ENCODE peak calls at places on chromosomes 2 and 18, in four cellular contexts. One of them, this sample, is unnamed.
A peak's percentile ranks its signal among the peaks of the same experiment; 100 is the strongest.

GRCh38 chr18:50142441-50143120 is 52.4 kb downstream of the MYO5B start:
- DNase-seq in thyroid gland: no peak
- DNase-seq in fibroblast of lung: no peak
- DNase-seq in OCI-LY7: no peak
- DNase-seq in this sample: no peak

GRCh38 chr18:47613929-47614328 is 316.5 kb downstream of the SMAD2 start:
- DNase-seq in thyroid gland: no peak
- DNase-seq in fibroblast of lung: no peak
- DNase-seq in OCI-LY7: no peak
- DNase-seq in this sample: no peak

GRCh38 chr2:180519276-180519675 is 461.1 kb upstream of the UBE2E3 start:
- DNase-seq in fibroblast of lung: peak; percentile 40
- DNase-seq in OCI-LY7: no peak
- DNase-seq in thyroid gland: no peak
- DNase-seq in this sample: no peak

GRCh38 chr2:149065236-149065635 is 26.7 kb downstream of the LYPD6B start:
- DNase-seq in thyroid gland: no peak
- DNase-seq in OCI-LY7: no peak
- DNase-seq in fibroblast of lung: peak; percentile 32
- DNase-seq in this sample: no peak

GRCh38 chr2:70920367-70920715 is 15.4 kb upstream of the ATP6V1B1 start:
- DNase-seq in OCI-LY7: no peak
- DNase-seq in thyroid gland: no peak
- DNase-seq in fibroblast of lung: no peak
- DNase-seq in this sample: no peak

GRCh38 chr2:226490172-226490571 is 309.4 kb downstream of the IRS1 start:
- DNase-seq in thyroid gland: no peak
- DNase-seq in fibroblast of lung: peak; percentile 44
- DNase-seq in OCI-LY7: no peak
- DNase-seq in this sample: no peak

GRCh38 chr2:110126926-110127325 is 11.3 kb upstream of the MALL start:
- DNase-seq in fibroblast of lung: no peak
- DNase-seq in thyroid gland: no peak
- DNase-seq in OCI-LY7: no peak
- DNase-seq in this sample: no peak

GRCh38 chr2:26561918-26562810 is 79.0 kb downstream of the CIB4 start:
- DNase-seq in thyroid gland: peak; percentile 77
- DNase-seq in fibroblast of lung: peak; percentile 10
- DNase-seq in OCI-LY7: no peak
- DNase-seq in this sample: no peak

GRCh38 chr2:130819915-130820861 is 16.5 kb upstream of the ARHGEF4 start:
- DNase-seq in OCI-LY7: peak; percentile 28
- DNase-seq in thyroid gland: peak; percentile 83
- DNase-seq in fibroblast of lung: no peak
- DNase-seq in this sample: no peak

GRCh38 chr2:20422679-20423271 is 24.1 kb upstream of the RHOB start:
- DNase-seq in thyroid gland: no peak
- DNase-seq in fibroblast of lung: peak; percentile 89
- DNase-seq in OCI-LY7: peak; percentile 28
- DNase-seq in this sample: peak; percentile 86

GRCh38 chr2:230919681-230920080 is 5.4 kb downstream of the GPR55 start:
- DNase-seq in fibroblast of lung: no peak
- DNase-seq in OCI-LY7: no peak
- DNase-seq in thyroid gland: no peak
- DNase-seq in this sample: no peak

GRCh38 chr18:12842459-12843380 is 41.3 kb downstream of the PTPN2 start:
- DNase-seq in fibroblast of lung: no peak
- DNase-seq in thyroid gland: no peak
- DNase-seq in OCI-LY7: no peak
- DNase-seq in this sample: no peak

GRCh38 chr2:46071074-46071473 is 226.1 kb upstream of the EPAS1 start:
- DNase-seq in thyroid gland: no peak
- DNase-seq in fibroblast of lung: no peak
- DNase-seq in OCI-LY7: no peak
- DNase-seq in this sample: no peak

GRCh38 chr2:143034292-143035074 is 94.7 kb upstream of the ARHGAP15 start:
- DNase-seq in fibroblast of lung: peak; percentile 88
- DNase-seq in thyroid gland: peak; percentile 42
- DNase-seq in OCI-LY7: peak; percentile 86
- DNase-seq in this sample: no peak

GRCh38 chr2:129062160-129062912 is 743.7 kb upstream of the HS6ST1 start:
- DNase-seq in thyroid gland: no peak
- DNase-seq in fibroblast of lung: no peak
- DNase-seq in OCI-LY7: no peak
- DNase-seq in this sample: no peak

GRCh38 chr2:112033600-112033999 is 21.5 kb upstream of the TMEM87B start:
- DNase-seq in OCI-LY7: no peak
- DNase-seq in fibroblast of lung: peak; percentile 68
- DNase-seq in thyroid gland: no peak
- DNase-seq in this sample: no peak

GRCh38 chr2:73870084-73870483 is 22.7 kb upstream of the ACTG2 start:
- DNase-seq in thyroid gland: peak; percentile 5
- DNase-seq in fibroblast of lung: peak; percentile 99
- DNase-seq in OCI-LY7: no peak
- DNase-seq in this sample: peak; percentile 45

GRCh38 chr2:72050734-72051133 is 96.9 kb downstream of the CYP26B1 start:
- DNase-seq in OCI-LY7: no peak
- DNase-seq in fibroblast of lung: no peak
- DNase-seq in thyroid gland: peak; percentile 43
- DNase-seq in this sample: no peak

GRCh38 chr18:21997207-21998143 is 171.9 kb upstream of the GATA6 start:
- DNase-seq in fibroblast of lung: peak; percentile 62
- DNase-seq in OCI-LY7: peak; percentile 49
- DNase-seq in thyroid gland: peak; percentile 12
- DNase-seq in this sample: no peak

GRCh38 chr2:195119231-195119630 is 537.8 kb upstream of the SLC39A10 start:
- DNase-seq in thyroid gland: no peak
- DNase-seq in OCI-LY7: no peak
- DNase-seq in fibroblast of lung: no peak
- DNase-seq in this sample: no peak

GRCh38 chr2:3628800-3629199 is 29.2 kb upstream of the ALLC start:
- DNase-seq in fibroblast of lung: no peak
- DNase-seq in thyroid gland: peak; percentile 33
- DNase-seq in OCI-LY7: no peak
- DNase-seq in this sample: no peak

GRCh38 chr2:44997948-44998347 is 11.3 kb downstream of the SIX2 start:
- DNase-seq in thyroid gland: no peak
- DNase-seq in OCI-LY7: no peak
- DNase-seq in fibroblast of lung: no peak
- DNase-seq in this sample: peak; percentile 7

GRCh38 chr2:231707625-231708049 is 688 bp upstream of the PTMA start:
- DNase-seq in OCI-LY7: no peak
- DNase-seq in thyroid gland: no peak
- DNase-seq in fibroblast of lung: peak; percentile 54
- DNase-seq in this sample: peak; percentile 70

GRCh38 chr18:8988262-8988871 is 114.1 kb upstream of the NDUFV2 start:
- DNase-seq in OCI-LY7: peak; percentile 87
- DNase-seq in fibroblast of lung: peak; percentile 73
- DNase-seq in thyroid gland: peak; percentile 53
- DNase-seq in this sample: peak; percentile 88

GRCh38 chr2:173355866-173356508 is 1.3 kb downstream of the CDCA7 start:
- DNase-seq in thyroid gland: no peak
- DNase-seq in fibroblast of lung: peak; percentile 31
- DNase-seq in OCI-LY7: peak; percentile 31
- DNase-seq in this sample: no peak

GRCh38 chr2:36376319-36376765 is 20.8 kb downstream of the CRIM1 start:
- DNase-seq in fibroblast of lung: peak; percentile 65
- DNase-seq in OCI-LY7: no peak
- DNase-seq in thyroid gland: peak; percentile 87
- DNase-seq in this sample: peak; percentile 48

GRCh38 chr2:123993728-123994323 is 31.3 kb upstream of the CNTNAP5 start:
- DNase-seq in thyroid gland: peak; percentile 16
- DNase-seq in fibroblast of lung: peak; percentile 24
- DNase-seq in OCI-LY7: peak; percentile 29
- DNase-seq in this sample: peak; percentile 16

GRCh38 chr2:147236601-147237000 is 608.2 kb upstream of the ACVR2A start:
- DNase-seq in OCI-LY7: no peak
- DNase-seq in thyroid gland: no peak
- DNase-seq in fibroblast of lung: no peak
- DNase-seq in this sample: no peak

GRCh38 chr2:223101340-223102039 is 49.5 kb downstream of the KCNE4 start:
- DNase-seq in thyroid gland: no peak
- DNase-seq in OCI-LY7: peak; percentile 16
- DNase-seq in fibroblast of lung: peak; percentile 53
- DNase-seq in this sample: no peak

GRCh38 chr2:17101091-17101490 is 417.1 kb downstream of the RAD51AP2 start:
- DNase-seq in OCI-LY7: no peak
- DNase-seq in thyroid gland: no peak
- DNase-seq in fibroblast of lung: no peak
- DNase-seq in this sample: no peak

GRCh38 chr2:137262600-137262999 is 497.3 kb downstream of the THSD7B start:
- DNase-seq in thyroid gland: no peak
- DNase-seq in fibroblast of lung: no peak
- DNase-seq in OCI-LY7: no peak
- DNase-seq in this sample: no peak

DNA sequence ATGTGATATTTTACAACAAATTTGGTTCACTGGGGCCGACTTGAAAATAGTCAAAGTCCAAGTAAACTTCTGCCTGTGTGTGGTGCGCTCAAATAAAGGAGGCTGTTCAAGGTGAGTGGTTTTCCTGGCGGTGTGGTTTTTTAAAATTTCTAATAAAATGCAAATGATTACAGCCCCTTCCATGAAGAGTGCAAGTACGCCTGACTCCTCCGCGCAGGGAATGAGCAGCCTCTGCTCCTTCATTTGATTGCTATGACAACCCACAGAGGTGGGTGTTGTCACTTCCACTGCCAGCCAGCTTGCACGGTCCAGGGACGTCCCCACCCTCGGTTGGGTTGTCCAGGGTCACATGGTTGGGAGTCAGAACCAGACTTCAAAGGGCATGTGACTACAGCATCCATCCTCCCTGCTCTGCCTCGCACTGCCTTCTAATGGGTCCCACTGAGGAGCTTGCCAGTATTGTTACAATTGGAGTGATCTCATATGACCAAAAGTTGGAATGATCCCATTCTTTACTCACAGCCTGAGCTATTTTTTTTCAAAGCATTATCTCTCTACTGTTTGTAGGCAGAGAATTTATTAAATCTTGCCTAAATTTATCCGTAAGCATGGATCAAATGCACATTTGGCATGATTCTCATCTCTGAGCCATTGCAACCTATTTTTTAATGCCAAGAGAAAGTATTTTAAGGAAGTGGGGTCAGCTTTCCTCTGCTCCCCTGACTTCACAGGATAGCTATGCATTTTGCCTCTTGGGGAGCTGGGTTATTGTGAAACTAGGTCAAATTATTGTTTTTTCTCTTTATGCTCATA is 121.3 kb downstream of the AGAP1 start:
- DNase-seq in OCI-LY7: no peak
- DNase-seq in thyroid gland: peak; percentile 23
- DNase-seq in fibroblast of lung: peak; percentile 93
- DNase-seq in this sample: peak; percentile 83
- H3K4me3 ChIP-seq in OCI-LY7: no peak overlapping the region
- H3K4me3 ChIP-seq in thyroid gland: no peak overlapping the region
- H3K4me3 ChIP-seq in fibroblast of lung: no peak overlapping the region
- H3K4me3 ChIP-seq in this sample: no peak overlapping the region

DNA sequence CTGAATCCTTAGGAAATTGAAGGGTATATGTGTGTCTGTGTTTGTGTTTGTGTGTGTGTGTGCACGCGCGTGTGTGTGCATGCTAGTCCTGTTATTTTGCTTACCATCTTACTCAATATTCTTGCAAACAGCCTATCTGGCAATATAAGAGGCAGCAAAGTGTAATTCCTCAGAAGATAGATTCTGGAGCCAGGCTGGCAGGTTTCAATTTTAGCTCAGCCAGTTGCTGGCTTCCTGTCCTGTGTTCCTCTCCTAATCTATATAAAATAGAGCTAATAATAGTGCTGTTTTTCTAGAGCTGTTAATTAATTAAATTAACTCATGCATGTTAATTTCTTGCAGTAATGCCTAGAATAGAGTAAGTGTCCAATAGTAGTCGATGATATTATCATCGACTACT is 256.2 kb downstream of the PIK3C3 start:
- DNase-seq in OCI-LY7: no peak
- DNase-seq in fibroblast of lung: no peak
- DNase-seq in thyroid gland: no peak
- DNase-seq in this sample: no peak
- H3K4me3 ChIP-seq in OCI-LY7: no peak overlapping the region
- H3K4me3 ChIP-seq in fibroblast of lung: no peak overlapping the region
- H3K4me3 ChIP-seq in thyroid gland: no peak overlapping the region
- H3K4me3 ChIP-seq in this sample: no peak overlapping the region

GRCh38 chr2:215769246-215769645 is 244.1 kb downstream of the MREG start:
- DNase-seq in fibroblast of lung: no peak
- DNase-seq in OCI-LY7: no peak
- DNase-seq in thyroid gland: no peak
- DNase-seq in this sample: no peak

GRCh38 chr2:215772003-215772402 is 241.3 kb downstream of the MREG start:
- DNase-seq in thyroid gland: no peak
- DNase-seq in fibroblast of lung: no peak
- DNase-seq in OCI-LY7: no peak
- DNase-seq in this sample: no peak

GRCh38 chr2:215772634-215773563 is 240.5 kb downstream of the MREG start:
- DNase-seq in thyroid gland: no peak
- DNase-seq in OCI-LY7: no peak
- DNase-seq in fibroblast of lung: no peak
- DNase-seq in this sample: no peak

GRCh38 chr2:215771241-215771640 is 242.1 kb downstream of the MREG start:
- DNase-seq in OCI-LY7: no peak
- DNase-seq in fibroblast of lung: peak; percentile 41
- DNase-seq in thyroid gland: peak; percentile 21
- DNase-seq in this sample: no peak

GRCh38 chr2:215770668-215771067 is 242.7 kb downstream of the MREG start:
- DNase-seq in fibroblast of lung: no peak
- DNase-seq in OCI-LY7: no peak
- DNase-seq in thyroid gland: peak; percentile 23
- DNase-seq in this sample: no peak
- H3K4me3 ChIP-seq in fibroblast of lung: no peak overlapping the region
- H3K4me3 ChIP-seq in OCI-LY7: no peak overlapping the region
- H3K4me3 ChIP-seq in thyroid gland: no peak overlapping the region
- H3K4me3 ChIP-seq in this sample: no peak overlapping the region

DNA sequence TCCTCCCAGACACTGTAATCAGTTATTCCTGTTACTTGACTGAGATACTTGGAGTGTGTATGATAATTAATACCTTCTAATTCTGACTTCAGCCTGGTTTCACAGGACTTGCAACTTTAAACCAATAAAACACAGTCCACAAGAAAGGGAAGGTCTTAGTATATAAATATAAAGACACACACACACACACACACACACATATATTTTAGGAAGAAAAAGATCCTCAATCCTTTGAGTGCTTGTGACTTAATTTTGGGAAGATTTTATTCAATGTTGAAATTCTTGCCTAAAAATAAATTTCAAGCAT is 700 bp upstream of the VPS54 start:
- DNase-seq in OCI-LY7: no peak
- DNase-seq in thyroid gland: no peak
- DNase-seq in fibroblast of lung: no peak
- DNase-seq in this sample: no peak
- H3K4me3 ChIP-seq in OCI-LY7: peak overlapping the region; percentile 86
- H3K4me3 ChIP-seq in thyroid gland: peak overlapping the region; percentile 53
- H3K4me3 ChIP-seq in fibroblast of lung: no peak overlapping the region
- H3K4me3 ChIP-seq in this sample: peak overlapping the region; percentile 15

GRCh38 chr2:28621172-28622100 is 125.6 kb downstream of the PLB1 start:
- DNase-seq in fibroblast of lung: peak; percentile 98
- DNase-seq in OCI-LY7: no peak
- DNase-seq in thyroid gland: peak; percentile 56
- DNase-seq in this sample: peak; percentile 95
- H3K4me3 ChIP-seq in fibroblast of lung: no peak overlapping the region
- H3K4me3 ChIP-seq in OCI-LY7: no peak overlapping the region
- H3K4me3 ChIP-seq in thyroid gland: no peak overlapping the region
- H3K4me3 ChIP-seq in this sample: no peak overlapping the region

This sample was measured in lower leg skin.